ENCODE peak calls at places on chromosome 17, in four cellular contexts. F, D, Y and C are unnamed samples.

GRCh38 chr17:18185391-18185790 is 1.8 kb downstream of the ALKBH5 start:
- DNase-seq in F (no peak), D (no peak), Y (peak; percentile 64), C (no peak)

GRCh38 chr17:45177563-45177962 is 15.9 kb downstream of the HEXIM2 start:
- DNase-seq in F (no peak), D (no peak), Y (no peak), C (no peak)

GRCh38 chr17:14222611-14223010 is 14.1 kb downstream of the CDRT15 start:
- DNase-seq in F (no peak), D (no peak), Y (no peak), C (no peak)

GRCh38 chr17:69342896-69343644 is 16.1 kb upstream of the ABCA5 start:
- DNase-seq in F (no peak), D (no peak), Y (no peak), C (no peak)

GRCh38 chr17:64148699-64149098 is 18.8 kb upstream of the ERN1 start:
- DNase-seq in F (no peak), D (no peak), Y (no peak), C (no peak)

GRCh38 chr17:2421315-2422147 is 20.7 kb upstream of the MNT start:
- DNase-seq in F (no peak), D (no peak), Y (no peak), C (no peak)

GRCh38 chr17:9669551-9670008 is 24.3 kb downstream of the USP43 start:
- DNase-seq in F (no peak), D (no peak), Y (no peak), C (no peak)

GRCh38 chr17:80738406-80738805 is 193.8 kb downstream of the RPTOR start:
- DNase-seq in F (no peak), D (no peak), Y (no peak), C (no peak)

GRCh38 chr17:38706625-38707298 is 1.7 kb downstream of the MLLT6 start:
- DNase-seq in F (no peak), D (no peak), Y (peak; percentile 19), C (no peak)

GRCh38 chr17:28956112-28956511 is 4.8 kb upstream of the PHF12 start:
- DNase-seq in F (no peak), D (peak; percentile 50), Y (no peak), C (no peak)

GRCh38 chr17:50060951-50061712 is 5.2 kb downstream of the ITGA3 start:
- DNase-seq in F (peak; percentile 94), D (peak; percentile 97), Y (peak; percentile 91), C (no peak)

GRCh38 chr17:64112978-64113377 is 17.0 kb downstream of the ERN1 start:
- DNase-seq in F (no peak), D (no peak), Y (no peak), C (no peak)

GRCh38 chr17:27994586-27994985 is 47.9 kb upstream of the NLK start:
- DNase-seq in F (no peak), D (no peak), Y (no peak), C (no peak)

GRCh38 chr17:46776298-46777005 is 42.0 kb downstream of the WNT3 start:
- DNase-seq in F (no peak), D (peak; percentile 25), Y (no peak), C (no peak)

GRCh38 chr17:44307387-44308186 is 814 bp upstream of the RUNDC3A start:
- DNase-seq in F (peak; percentile 78), D (peak; percentile 85), Y (peak; percentile 85), C (no peak)

GRCh38 chr17:43660816-43661493 is 767 bp downstream of the MEOX1 start:
- DNase-seq in F (no peak), D (no peak), Y (no peak), C (no peak)

GRCh38 chr17:66306413-66306812 is 4.0 kb downstream of the PRKCA start:
- DNase-seq in F (no peak), D (no peak), Y (no peak), C (no peak)

GRCh38 chr17:21201874-21202273 is 12.1 kb downstream of the TMEM11 start:
- DNase-seq in F (no peak), D (no peak), Y (no peak), C (no peak)

GRCh38 chr17:57701121-57701520 is 44.0 kb downstream of the CCDC182 start:
- DNase-seq in F (no peak), D (no peak), Y (no peak), C (no peak)

GRCh38 chr17:37488009-37488604 is 1.6 kb upstream of the DUSP14 start:
- DNase-seq in F (no peak), D (no peak), Y (peak; percentile 59), C (no peak)

GRCh38 chr17:63973247-63973646 is 529 bp upstream of the SCN4A start:
- DNase-seq in F (no peak), D (no peak), Y (no peak), C (no peak)

DNA sequence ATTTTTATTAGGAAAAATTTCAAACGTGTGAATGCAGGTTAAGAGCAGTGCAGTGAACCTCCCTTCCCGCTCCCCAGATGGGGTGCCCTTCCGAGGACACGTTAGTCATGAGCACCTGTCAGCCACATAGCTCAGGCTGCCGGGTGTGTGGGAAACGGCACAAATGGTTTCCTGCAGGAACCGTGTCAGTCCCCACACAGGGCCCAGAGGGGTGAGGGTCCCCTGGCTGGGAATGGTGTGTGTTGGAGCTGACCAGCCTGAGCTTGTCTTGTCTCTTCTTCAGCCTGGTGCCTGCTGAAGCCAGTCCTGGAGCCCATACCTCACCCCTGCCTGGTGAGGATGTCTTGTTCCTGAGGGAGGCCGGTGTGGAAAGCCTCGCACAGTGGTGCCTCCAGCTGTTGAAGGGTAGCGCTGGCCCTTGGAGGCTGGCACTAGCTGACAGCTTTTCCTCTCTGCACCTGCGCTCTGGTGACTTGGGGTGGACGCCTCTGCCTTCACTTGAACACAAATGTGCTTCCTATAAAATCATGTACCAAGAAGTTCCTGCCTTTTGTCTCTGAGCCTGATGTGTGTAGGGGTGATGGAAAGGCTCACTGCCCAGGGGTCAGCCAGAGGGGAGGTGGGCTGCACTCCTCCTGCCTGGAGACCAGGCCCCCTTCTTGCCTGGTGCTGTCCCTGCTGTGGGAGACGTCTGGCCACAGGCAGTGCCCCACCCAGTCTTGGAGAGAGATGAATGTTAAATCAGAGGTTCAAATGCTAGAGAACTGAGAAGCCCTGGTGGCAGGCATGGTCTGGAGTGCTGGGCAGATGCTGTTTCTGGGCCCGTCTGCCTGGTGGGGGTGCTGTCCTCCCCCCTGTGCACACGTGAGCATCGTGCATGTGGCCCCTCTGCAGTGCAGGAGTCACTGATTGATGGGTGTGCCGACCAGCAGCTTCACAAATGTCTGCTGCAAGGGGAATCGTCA is 102.6 kb upstream of the ZNF750 start:
- DNase-seq in F (peak; percentile 31), D (peak; percentile 50), Y (no peak), C (no peak)
- H3K9me3 ChIP-seq in F (peaks cover 3% of the 10 kb centered on the region), D (peaks cover 10% of the 10 kb centered on the region), Y (no peaks in the 10 kb centered on the region), C (peaks cover 12% of the 10 kb centered on the region)

GRCh38 chr17:77421635-77421982 is 280.8 kb downstream of the SEC14L1 start:
- DNase-seq in F (no peak), D (no peak), Y (no peak), C (no peak)
- H3K27ac ChIP-seq in F (no peak overlapping the region), D (peak overlapping the region; percentile 99), Y (peak overlapping the region; percentile 24), C (peak overlapping the region; percentile 91)

DNA sequence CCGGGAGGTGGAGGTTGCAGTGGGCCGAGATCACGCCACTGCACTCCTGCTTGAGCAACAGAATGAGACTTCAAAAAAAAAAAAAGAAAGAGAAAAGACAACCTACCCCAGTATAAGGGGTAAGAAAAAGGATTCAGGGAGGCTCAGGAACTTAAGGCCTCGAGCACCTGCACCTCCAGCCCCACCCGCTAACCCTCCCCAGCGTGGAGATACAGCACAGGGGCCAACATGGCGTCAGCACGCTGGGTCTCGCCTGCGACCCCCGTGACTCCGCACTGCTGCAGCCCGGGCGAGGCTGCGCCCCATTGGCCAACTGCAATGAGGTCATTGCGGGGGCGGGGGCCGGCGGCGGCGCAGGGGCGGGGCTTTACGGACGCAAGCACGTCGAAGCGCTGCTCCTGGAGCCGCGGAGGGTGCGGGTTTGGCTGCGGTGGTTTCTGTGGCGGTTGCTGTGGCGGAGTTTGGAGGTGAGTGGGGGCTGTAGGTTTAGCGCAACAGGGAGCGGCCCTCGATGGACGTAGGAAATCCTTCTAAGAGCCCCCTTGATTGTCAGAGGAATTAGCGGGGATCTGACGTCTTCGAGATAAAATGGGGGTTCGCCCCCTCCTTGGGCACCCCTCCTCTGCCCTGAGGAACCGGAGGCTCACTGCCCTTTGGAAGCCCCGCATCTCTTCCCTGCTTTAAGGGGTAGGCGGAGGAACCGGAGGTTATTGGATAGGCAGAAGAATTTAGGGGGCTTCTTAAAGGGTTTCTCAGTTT is at the start of gene ATP6V0A1:
- DNase-seq in F (peak; percentile 98), D (peak; percentile 98), Y (peak; percentile 90), C (peak; percentile 43)
- H3K4me3 ChIP-seq in F (peak within 1 kb of the TSS; percentile 88), D (peak within 1 kb of the TSS; percentile 73), Y (peak within 1 kb of the TSS; percentile 37), C (peak within 1 kb of the TSS; percentile 81)

GRCh38 chr17:61699032-61699431 is 108.0 kb upstream of the NACA2 start:
- DNase-seq in F (no peak), D (no peak), Y (no peak), C (no peak)

GRCh38 chr17:61700252-61700651 is 109.2 kb upstream of the NACA2 start:
- DNase-seq in F (no peak), D (no peak), Y (no peak), C (no peak)

GRCh38 chr17:61698244-61698643 is 107.2 kb upstream of the NACA2 start:
- DNase-seq in F (no peak), D (no peak), Y (no peak), C (no peak)

GRCh38 chr17:61701334-61701733 is 110.3 kb upstream of the NACA2 start:
- DNase-seq in F (no peak), D (no peak), Y (no peak), C (no peak)

GRCh38 chr17:61699694-61700093 is 108.7 kb upstream of the NACA2 start:
- DNase-seq in F (no peak), D (no peak), Y (no peak), C (no peak)
- H3K9me3 ChIP-seq in F (peaks cover 2% of the 10 kb centered on the region), D (no peaks in the 10 kb centered on the region), Y (no peaks in the 10 kb centered on the region), C (no peaks in the 10 kb centered on the region)

DNA sequence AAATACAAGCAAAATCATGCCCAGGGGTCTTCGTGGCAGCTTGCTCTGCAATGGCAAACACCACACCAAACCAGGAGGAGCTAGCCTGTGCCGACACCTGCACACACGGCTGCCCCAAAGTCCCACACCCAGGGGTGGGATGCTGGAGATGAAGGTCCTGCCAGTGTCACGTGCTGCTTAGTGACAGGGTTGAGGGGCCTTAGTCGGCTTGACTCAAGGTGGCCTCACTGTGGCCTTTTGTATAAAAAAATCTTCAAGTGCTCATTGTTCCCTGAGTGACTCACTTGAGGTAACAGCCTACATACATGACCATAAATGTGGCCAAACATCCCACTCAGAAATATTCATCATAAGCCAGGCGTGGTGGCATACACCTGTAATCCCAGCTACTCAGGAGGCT is 7.3 kb downstream of the TRIM65 start:
- DNase-seq in F (no peak), D (no peak), Y (no peak), C (no peak)
- H3K27ac ChIP-seq in F (no peak overlapping the region), D (no peak overlapping the region), Y (no peak overlapping the region), C (no peak overlapping the region)

DNA sequence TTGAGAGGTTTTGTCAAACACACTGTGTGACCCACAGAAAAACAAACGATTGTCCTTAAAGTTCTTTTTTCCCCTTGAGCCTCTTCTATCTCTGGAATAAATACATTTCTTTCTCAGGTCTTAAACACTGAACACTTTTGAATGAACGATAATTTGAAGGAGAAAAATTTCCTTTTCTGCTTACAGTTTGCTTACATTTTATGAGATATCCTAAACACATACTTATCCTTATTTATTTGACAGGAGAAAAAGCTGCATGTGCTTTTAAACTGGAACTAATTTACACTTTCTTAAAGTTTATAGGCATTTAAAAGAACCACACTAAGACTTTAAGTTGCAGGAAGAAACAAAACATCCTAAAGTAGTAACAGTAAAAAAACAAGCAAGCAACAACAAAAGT is 4.8 kb upstream of the IGF2BP1 start:
- DNase-seq in F (no peak), D (no peak), Y (no peak), C (no peak)
- H3K4me3 ChIP-seq in F (no peak overlapping the region), D (no peak overlapping the region), Y (no peak overlapping the region), C (no peak overlapping the region)